ENCODE peak calls at places on chromosomes 12 and 14, in eight cellular contexts. E, J, S, G, B, F, M and W are unnamed samples.

GRCh38 chr12:11779286-11779685 is 129.8 kb downstream of the ETV6 start:
- DNase-seq in G (no peak), B (no peak), F (no peak), M (peak; percentile 90), J (no peak), E (no peak), S (peak; percentile 64), W (no peak)

GRCh38 chr12:94262228-94263010 is 114.0 kb downstream of the PLXNC1 start:
- DNase-seq in F (peak; percentile 75), E (peak; percentile 63), J (peak; percentile 68), S (peak; percentile 99), B (peak; percentile 38), M (peak; percentile 99), G (peak; percentile 48), W (peak; percentile 87)

GRCh38 chr14:51298895-51299294 is 58.8 kb downstream of the TMX1 start:
- DNase-seq in J (no peak), G (no peak), F (no peak), B (no peak), E (no peak), M (no peak), S (peak; percentile 30), W (no peak)

GRCh38 chr12:15520083-15520482 is 197.8 kb downstream of the PTPRO start:
- DNase-seq in G (no peak), M (no peak), S (no peak), B (no peak), E (no peak), J (no peak), F (no peak), W (no peak)

GRCh38 chr12:34406228-34406995 is 384.1 kb downstream of the ALG10 start:
- DNase-seq in F (no peak), M (no peak), B (no peak), G (no peak), J (peak; percentile 16), E (peak; percentile 2), S (no peak), W (no peak)

GRCh38 chr12:118488034-118488433 is 111.7 kb downstream of the SUDS3 start:
- DNase-seq in F (no peak), M (no peak), G (no peak), B (no peak), S (no peak), E (no peak), J (no peak), W (no peak)

GRCh38 chr12:19273482-19274330 is 144.2 kb downstream of the PLEKHA5 start:
- DNase-seq in S (peak; percentile 93), J (peak; percentile 67), B (peak; percentile 79), F (peak; percentile 74), E (no peak), G (no peak), M (peak; percentile 96), W (peak; percentile 41)

GRCh38 chr14:103518416-103519042 is 4.1 kb downstream of the CKB start:
- DNase-seq in E (peak; percentile 69), S (peak; percentile 63), J (peak; percentile 81), M (peak; percentile 45), B (peak; percentile 63), G (peak; percentile 89), F (peak; percentile 46), W (peak; percentile 61)

GRCh38 chr12:93540506-93540905 is 32.0 kb upstream of the SOCS2 start:
- DNase-seq in E (no peak), M (peak; percentile 29), S (no peak), G (no peak), F (no peak), J (no peak), B (no peak), W (no peak)